ENCODE peak calls at places on chromosomes 7 and 10, in nine cellular contexts. B, N, K, A, Y, R, O, S and C are unnamed samples.

GRCh38 chr10:29228586-29228985 is 60.3 kb upstream of the LYZL1 start:
- DNase-seq in K (no peak), N (no peak), O (no peak), S (no peak), B (no peak), A (no peak), R (no peak), Y (no peak), C (no peak)

GRCh38 chr10:128218161-128218560 is 91.9 kb upstream of the MKI67 start:
- DNase-seq in Y (no peak), B (no peak), O (no peak), K (no peak), A (no peak), N (no peak), R (no peak), S (no peak), C (no peak)

GRCh38 chr10:92508866-92509265 is 65.0 kb downstream of the IDE start:
- DNase-seq in K (no peak), S (no peak), N (no peak), O (no peak), B (no peak), A (no peak), Y (no peak), R (no peak), C (no peak)

GRCh38 chr7:135467207-135467711 is 42.6 kb downstream of the CNOT4 start:
- DNase-seq in S (no peak), Y (no peak), R (no peak), A (no peak), K (no peak), B (no peak), N (no peak), O (no peak), C (no peak)

GRCh38 chr10:44394696-44395383 is 9.9 kb upstream of the CXCL12 start:
- DNase-seq in Y (no peak), B (no peak), A (peak), O (no peak), N (no peak), S (no peak), K (no peak), R (no peak), C (no peak)

GRCh38 chr10:86747796-86748581 is 8.4 kb upstream of the BMPR1A start:
- DNase-seq in K (no peak), A (no peak), S (peak), R (no peak), Y (no peak), O (no peak), N (no peak), B (no peak), C (no peak)

GRCh38 chr7:156609010-156609877 is 31.3 kb upstream of the RNF32 start:
- DNase-seq in O (no peak), Y (no peak), A (no peak), S (peak), K (no peak), N (no peak), B (no peak), R (peak), C (no peak)

GRCh38 chr10:6406220-6407033 is 173.6 kb downstream of the PRKCQ start:
- DNase-seq in B (peak), K (no peak), N (peak), A (no peak), O (no peak), R (no peak), Y (no peak), S (peak), C (no peak)

GRCh38 chr10:122649903-122650302 is 49.7 kb downstream of the C10orf120 start:
- DNase-seq in O (no peak), B (no peak), K (no peak), Y (no peak), R (no peak), S (no peak), A (peak), N (no peak), C (no peak)

GRCh38 chr10:64465653-64466052 is 944.5 kb downstream of the REEP3 start:
- DNase-seq in A (no peak), N (no peak), S (no peak), Y (no peak), R (no peak), O (no peak), K (no peak), B (no peak), C (no peak)

GRCh38 chr10:106931159-106931852 is 233.2 kb downstream of the SORCS1 start:
- DNase-seq in R (no peak), A (no peak), Y (no peak), S (no peak), O (peak), B (no peak), N (no peak), K (no peak), C (no peak)

GRCh38 chr10:129126955-129127354 is 340.1 kb upstream of the MGMT start:
- DNase-seq in Y (no peak), N (no peak), K (no peak), B (no peak), S (no peak), O (no peak), R (no peak), A (no peak), C (no peak)

GRCh38 chr7:92421676-92422435 is 25.4 kb upstream of the GATAD1 start:
- DNase-seq in K (no peak), Y (no peak), N (no peak), R (no peak), O (no peak), A (no peak), S (no peak), B (no peak), C (no peak)

GRCh38 chr7:125355899-125356298 is 426.3 kb upstream of the POT1 start:
- DNase-seq in K (no peak), O (peak), S (peak), A (no peak), B (no peak), Y (no peak), N (no peak), R (no peak), C (no peak)

GRCh38 chr10:119423510-119423874 is 119.0 kb downstream of the RGS10 start:
- DNase-seq in A (no peak), N (no peak), R (no peak), O (no peak), K (no peak), Y (no peak), B (no peak), S (no peak), C (no peak)

GRCh38 chr10:65348637-65349036 is 1577.2 kb upstream of the LRRTM3 start:
- DNase-seq in A (no peak), Y (no peak), N (no peak), K (no peak), S (no peak), R (no peak), O (no peak), B (no peak), C (no peak)

GRCh38 chr10:5070648-5071410 is 23.4 kb upstream of the AKR1C3 start:
- DNase-seq in O (no peak), A (no peak), N (no peak), K (no peak), Y (no peak), B (no peak), S (no peak), R (no peak), C (no peak)

GRCh38 chr7:108503112-108504026 is 22.6 kb downstream of the PNPLA8 start:
- DNase-seq in Y (no peak), B (no peak), R (no peak), S (no peak), K (no peak), O (peak), N (no peak), A (no peak), C (no peak)

GRCh38 chr10:45471531-45472310 is 97.7 kb downstream of the ALOX5 start:
- DNase-seq in K (no peak), Y (no peak), A (no peak), R (no peak), B (no peak), S (peak), N (no peak), O (no peak), C (no peak)

GRCh38 chr10:52900564-52900963 is 128.0 kb upstream of the MBL2 start:
- DNase-seq in Y (no peak), A (no peak), O (no peak), K (no peak), S (no peak), R (no peak), B (no peak), N (no peak), C (no peak)

GRCh38 chr10:52897162-52897561 is 124.6 kb upstream of the MBL2 start:
- DNase-seq in A (no peak), B (no peak), Y (no peak), S (no peak), K (no peak), N (no peak), O (no peak), R (no peak), C (no peak)

GRCh38 chr10:52890281-52890680 is 117.7 kb upstream of the MBL2 start:
- DNase-seq in R (no peak), N (no peak), B (no peak), A (no peak), K (no peak), S (no peak), Y (no peak), O (no peak), C (peak)

GRCh38 chr10:52889611-52890010 is 117.0 kb upstream of the MBL2 start:
- DNase-seq in K (no peak), A (no peak), S (no peak), B (no peak), Y (no peak), O (no peak), N (no peak), R (no peak), C (no peak)

DNA sequence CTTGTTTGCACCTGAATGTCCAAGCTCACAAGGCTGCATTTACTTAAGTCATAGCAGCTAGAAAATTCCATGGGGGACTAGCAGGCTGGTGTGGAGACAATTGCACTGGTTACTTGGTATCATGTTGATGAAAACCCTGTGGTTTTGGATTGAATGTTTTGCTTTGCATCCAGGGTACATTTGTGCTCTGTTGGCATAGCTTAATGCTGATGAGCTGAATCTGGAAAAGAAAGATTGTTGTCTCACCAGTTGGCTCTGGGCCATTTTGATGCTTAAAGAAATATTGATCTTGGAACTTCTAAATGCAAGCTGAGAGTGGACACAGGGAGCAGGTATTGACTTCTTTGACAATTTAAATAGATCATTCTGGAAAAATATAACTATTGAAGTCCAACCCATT is 122.5 kb upstream of the MBL2 start:
- DNase-seq in R (no peak), O (no peak), A (no peak), N (no peak), B (no peak), S (no peak), K (no peak), Y (no peak), C (no peak)
- TF ChIP-seq POLR2AphosphoS5 in R (no peak), O (no peak), A (no peak), N (no peak), B (no peak), S (no peak), K (no peak), Y (no peak), C (no peak)

GRCh38 chr7:25665346-25665745 is 437.1 kb upstream of the NPVF start:
- DNase-seq in K (no peak), S (no peak), R (peak), O (no peak), Y (no peak), A (peak), B (no peak), N (no peak), C (no peak)
- TF ChIP-seq POLR2AphosphoS5 in K (no peak), S (no peak), R (peak), O (no peak), Y (no peak), A (peak), B (no peak), N (no peak), C (no peak)

GRCh38 chr7:30026229-30027064 is at the start of gene FKBP14:
- DNase-seq in R (peak), S (peak), A (peak), O (peak), N (peak), K (peak), B (peak), Y (peak), C (peak)

GRCh38 chr7:30029696-30030095 is 1.5 kb downstream of the PLEKHA8 start:
- DNase-seq in S (no peak), A (no peak), K (no peak), Y (no peak), O (no peak), B (no peak), R (no peak), N (no peak), C (no peak)

GRCh38 chr7:30027915-30028748 is at the start of gene PLEKHA8:
- DNase-seq in R (peak), K (no peak), Y (peak), A (peak), B (peak), N (peak), O (peak), S (peak), C (peak)

GRCh38 chr7:30027065-30027456 is 559 bp upstream of the FKBP14 start:
- DNase-seq in O (peak), N (no peak), S (peak), A (no peak), Y (no peak), R (no peak), K (peak), B (no peak), C (no peak)

GRCh38 chr7:30028749-30029635 is 780 bp downstream of the PLEKHA8 start:
- DNase-seq in R (no peak), B (no peak), O (no peak), A (peak), N (peak), K (no peak), Y (peak), S (peak), C (no peak)
- TF ChIP-seq POLR2AphosphoS5 in R (no peak), B (no peak), O (no peak), A (no peak), N (no peak), K (no peak), Y (no peak), S (no peak), C (no peak)

DNA sequence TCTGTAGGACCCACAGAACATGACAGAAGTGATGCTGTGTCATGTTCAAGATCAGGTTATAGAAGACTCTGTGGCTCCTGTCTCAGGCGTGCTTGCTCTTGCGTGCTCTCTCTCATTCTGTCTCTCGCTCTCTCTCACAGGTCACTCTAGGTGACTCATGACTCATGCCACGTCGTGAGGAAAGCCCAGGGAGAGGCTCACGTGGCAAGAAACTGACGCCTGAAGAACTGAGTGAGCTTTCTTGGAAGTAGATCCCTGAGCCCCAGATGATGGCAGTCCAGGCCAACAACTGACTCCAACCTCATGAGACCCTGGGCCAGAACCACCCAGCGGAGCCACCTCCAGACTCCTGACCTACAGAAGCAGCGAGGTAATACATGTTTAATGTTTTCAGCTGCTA is 103.3 kb downstream of the DNMBP start:
- DNase-seq in K (peak), Y (no peak), A (peak), O (no peak), S (peak), R (no peak), B (no peak), N (peak), C (no peak)
- TF ChIP-seq POLR2AphosphoS5 in K (no peak), Y (no peak), A (no peak), O (no peak), S (peak), R (peak), B (no peak), N (peak), C (no peak)

GRCh38 chr7:74272305-74273038 is 16.7 kb upstream of the CLIP2 start:
- DNase-seq in K (no peak), N (no peak), O (no peak), R (peak), S (peak), B (peak), Y (no peak), A (peak), C (peak)

GRCh38 chr7:74271742-74272141 is 17.5 kb upstream of the CLIP2 start:
- DNase-seq in R (no peak), B (no peak), A (no peak), K (no peak), S (peak), O (no peak), Y (no peak), N (no peak), C (no peak)

GRCh38 chr7:74266191-74266963 is 12.2 kb upstream of the RFC2 start:
- DNase-seq in Y (no peak), B (no peak), R (no peak), K (no peak), A (no peak), O (no peak), S (no peak), N (no peak), C (no peak)

GRCh38 chr7:74267756-74268565 is 13.8 kb upstream of the RFC2 start:
- DNase-seq in S (no peak), Y (no peak), N (no peak), B (no peak), A (no peak), R (no peak), K (no peak), O (no peak), C (no peak)

DNA sequence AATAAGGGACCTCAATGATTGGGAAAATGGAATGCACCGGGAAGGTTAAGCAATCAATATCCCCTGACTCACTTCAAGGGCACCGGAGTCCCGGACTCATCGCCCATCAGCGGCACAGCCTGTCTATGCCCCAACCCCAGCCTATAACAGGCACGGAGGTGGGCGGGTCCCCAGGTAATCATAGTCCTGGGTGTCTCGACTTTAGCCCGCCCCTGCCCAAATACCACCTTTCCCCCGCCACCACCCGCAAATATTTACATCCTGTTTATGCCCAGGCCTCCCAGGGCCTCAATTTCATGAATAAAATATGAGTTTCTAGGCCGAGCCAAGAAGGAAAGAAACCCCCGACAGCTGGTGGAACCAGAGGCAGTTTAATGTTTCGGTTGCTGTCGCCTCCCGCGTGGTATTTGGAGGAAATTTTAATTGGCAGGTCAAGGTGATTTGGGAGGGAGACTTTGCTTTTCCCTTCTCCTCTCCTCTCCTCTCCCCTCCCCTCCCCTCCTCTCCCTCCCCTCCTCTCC is 15.6 kb upstream of the RFC2 start:
- DNase-seq in S (peak), O (peak), N (peak), Y (no peak), K (no peak), A (no peak), B (no peak), R (peak), C (peak)
- TF ChIP-seq POLR2AphosphoS5 in S (no peak), O (no peak), N (no peak), Y (no peak), K (no peak), A (no peak), B (no peak), R (no peak), C (no peak)

GRCh38 chr10:30436688-30437038 is 2.7 kb downstream of the MAP3K8 start:
- DNase-seq in S (no peak), B (no peak), A (no peak), N (no peak), Y (no peak), O (no peak), K (no peak), R (no peak), C (no peak)

GRCh38 chr10:30436200-30436599 is 2.2 kb downstream of the MAP3K8 start:
- DNase-seq in O (no peak), N (no peak), Y (no peak), A (peak), B (no peak), K (no peak), R (peak), S (peak), C (peak)

GRCh38 chr10:30435068-30435422 is 1.1 kb downstream of the MAP3K8 start:
- DNase-seq in K (no peak), A (peak), R (peak), Y (peak), O (no peak), B (no peak), S (no peak), N (no peak), C (peak)

GRCh38 chr10:30438016-30438850 is 4.2 kb downstream of the MAP3K8 start:
- DNase-seq in N (no peak), Y (no peak), S (no peak), O (no peak), R (no peak), K (no peak), A (no peak), B (no peak), C (no peak)

DNA sequence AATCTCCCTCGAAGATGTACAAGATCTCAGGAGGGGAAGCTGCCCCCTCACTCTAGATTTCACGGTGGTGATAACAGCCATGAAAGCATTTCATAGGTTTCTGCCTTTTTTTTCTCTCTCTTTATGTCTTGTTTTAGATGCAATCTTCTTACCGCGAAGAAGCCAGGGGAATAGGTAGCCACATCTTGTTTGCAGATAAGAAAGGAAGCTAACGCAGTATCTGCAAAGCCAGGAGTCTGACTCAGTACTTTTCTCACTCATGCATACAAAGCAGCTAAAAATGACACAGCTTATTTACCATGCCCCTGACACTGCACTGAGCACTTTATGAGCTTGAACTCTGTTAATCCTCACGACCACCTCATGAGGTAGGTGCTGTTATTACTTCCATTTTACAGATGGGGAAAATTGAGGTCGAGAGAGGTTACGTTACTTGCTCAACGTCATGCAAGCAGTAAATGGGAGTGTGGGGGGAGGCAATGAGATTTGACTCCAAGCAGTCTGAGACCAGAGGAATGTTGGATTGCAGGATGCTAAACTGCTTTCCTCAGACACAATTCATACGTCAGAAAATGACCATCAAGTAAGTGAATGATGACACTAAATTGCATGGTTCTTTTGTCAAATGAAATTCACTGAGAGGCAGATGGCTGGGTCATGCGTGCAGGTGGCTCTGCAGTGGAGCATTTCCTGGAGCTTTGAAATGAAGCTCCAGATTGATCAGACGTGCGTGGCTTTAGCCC is 3.2 kb downstream of the MAP3K8 start:
- DNase-seq in N (no peak), K (no peak), A (no peak), B (no peak), Y (no peak), S (peak), O (no peak), R (no peak), C (no peak)
- TF ChIP-seq POLR2AphosphoS5 in N (no peak), K (no peak), A (no peak), B (peak), Y (no peak), S (no peak), O (no peak), R (no peak), C (no peak)